ENCODE peak calls at places on chromosome 9, in eight cellular contexts. X is heart left ventricle, V is osteoblast, Z is fibroblast of lung, K is heart right ventricle, R is lung, U is iPS DF 6.9, E is H7. P is an unnamed sample.
A peak's percentile ranks its signal among the peaks of the same experiment; 100 is the strongest.

GRCh38 chr9:108134501-108135128 is 645.0 kb upstream of the KLF4 start:
- DNase-seq in X (no peak), V (no peak), Z (no peak), K (no peak), R (no peak), U (no peak), E (no peak), P (no peak)

GRCh38 chr9:13209498-13209897 is 70.0 kb downstream of the MPDZ start:
- DNase-seq in X (no peak), V (no peak), Z (no peak), K (no peak), R (no peak), U (no peak), E (no peak), P (no peak)

GRCh38 chr9:79189511-79189924 is 382.2 kb upstream of the TLE4 start:
- DNase-seq in X (no peak), V (peak; percentile 67), Z (peak; percentile 53), K (no peak), R (no peak), U (no peak), E (no peak), P (peak; percentile 77)

GRCh38 chr9:94743035-94743954 is 16.8 kb downstream of the AOPEP start:
- DNase-seq in X (no peak), V (no peak), Z (no peak), K (no peak), R (peak; percentile 28), U (no peak), E (no peak), P (no peak)

GRCh38 chr9:135590486-135591079 is 29.0 kb downstream of the PAEP start:
- DNase-seq in X (no peak), V (peak; percentile 68), Z (no peak), K (no peak), R (no peak), U (no peak), E (peak; percentile 50), P (no peak)

GRCh38 chr9:17171309-17172094 is 36.7 kb downstream of the CNTLN start:
- DNase-seq in X (no peak), V (no peak), Z (no peak), K (no peak), R (no peak), U (no peak), E (no peak), P (no peak)

GRCh38 chr9:109560470-109561132 is 62.5 kb upstream of the PTPN3 start:
- DNase-seq in X (no peak), V (no peak), Z (no peak), K (peak; percentile 42), R (no peak), U (no peak), E (peak; percentile 47), P (no peak)

GRCh38 chr9:28155067-28155466 is 581.8 kb upstream of the C9orf72 start:
- DNase-seq in X (no peak), V (no peak), Z (no peak), K (no peak), R (no peak), U (no peak), E (no peak), P (peak; percentile 27)

GRCh38 chr9:134489621-134490380 is 151.8 kb upstream of the COL5A1 start:
- DNase-seq in X (no peak), V (peak; percentile 55), Z (no peak), K (no peak), R (no peak), U (no peak), E (peak; percentile 36), P (no peak)

GRCh38 chr9:117075636-117076035 is 339.2 kb downstream of the ASTN2 start:
- DNase-seq in X (no peak), V (no peak), Z (no peak), K (no peak), R (no peak), U (no peak), E (no peak), P (no peak)

GRCh38 chr9:15244001-15244441 is 63.0 kb downstream of the TTC39B start:
- DNase-seq in X (no peak), V (no peak), Z (peak; percentile 67), K (no peak), R (no peak), U (no peak), E (no peak), P (peak; percentile 30)

GRCh38 chr9:14428781-14429230 is 114.9 kb upstream of the NFIB start:
- DNase-seq in X (peak; percentile 77), V (peak; percentile 85), Z (peak; percentile 84), K (peak; percentile 81), R (peak; percentile 60), U (peak; percentile 76), E (peak; percentile 40), P (peak; percentile 77)

GRCh38 chr9:134440636-134441226 is 114.5 kb downstream of the RXRA start:
- DNase-seq in X (no peak), V (no peak), Z (no peak), K (no peak), R (no peak), U (no peak), E (no peak), P (no peak)

GRCh38 chr9:123757547-123757946 is 172.4 kb downstream of the DENND1A start:
- DNase-seq in X (no peak), V (no peak), Z (no peak), K (no peak), R (no peak), U (no peak), E (no peak), P (no peak)

GRCh38 chr9:99085949-99086948 is 18.7 kb upstream of the TGFBR1 start:
- DNase-seq in X (no peak), V (peak; percentile 92), Z (peak; percentile 70), K (no peak), R (no peak), U (no peak), E (no peak), P (peak; percentile 74)

GRCh38 chr9:123550797-123551196 is 194.8 kb downstream of the CRB2 start:
- DNase-seq in X (no peak), V (no peak), Z (no peak), K (no peak), R (no peak), U (no peak), E (peak; percentile 76), P (no peak)

GRCh38 chr9:42396318-42396717 is 212.9 kb downstream of the SPATA31A6 start:
- DNase-seq in X (no peak), V (no peak), Z (no peak), K (no peak), R (no peak), U (no peak), E (no peak), P (no peak)

GRCh38 chr9:88998506-88998905 is 7.2 kb downstream of the S1PR3 start:
- DNase-seq in X (no peak), V (no peak), Z (peak; percentile 59), K (no peak), R (no peak), U (no peak), E (no peak), P (no peak)

GRCh38 chr9:21153688-21154608 is 12.3 kb upstream of the IFNW1 start:
- DNase-seq in X (no peak), V (peak; percentile 54), Z (peak; percentile 15), K (no peak), R (no peak), U (peak; percentile 27), E (peak; percentile 31), P (peak; percentile 64)

GRCh38 chr9:131838581-131839280 is 98.9 kb upstream of the RAPGEF1 start:
- DNase-seq in X (no peak), V (peak; percentile 35), Z (no peak), K (no peak), R (no peak), U (no peak), E (peak; percentile 82), P (no peak)

GRCh38 chr9:7186175-7186574 is 428.4 kb downstream of the KDM4C start:
- DNase-seq in X (no peak), V (no peak), Z (peak; percentile 34), K (no peak), R (no peak), U (peak; percentile 29), E (peak; percentile 17), P (peak; percentile 29)

GRCh38 chr9:4126996-4127395 is 172.9 kb downstream of the GLIS3 start:
- DNase-seq in X (no peak), V (no peak), Z (no peak), K (no peak), R (no peak), U (no peak), E (no peak), P (no peak)

GRCh38 chr9:71218774-71219173 is 97.4 kb upstream of the TRPM3 start:
- DNase-seq in X (no peak), V (no peak), Z (no peak), K (no peak), R (no peak), U (no peak), E (no peak), P (no peak)

GRCh38 chr9:133199648-133200321 is 9.3 kb downstream of the OBP2B start:
- DNase-seq in X (no peak), V (peak; percentile 76), Z (no peak), K (peak; percentile 32), R (no peak), U (no peak), E (peak; percentile 83), P (no peak)
- H3K4me3 ChIP-seq in X (peak overlapping the region; percentile 54), V (peak overlapping the region; percentile 47), Z (no peak overlapping the region), K (peak overlapping the region; percentile 41), R (peak overlapping the region; percentile 54), U (no peak overlapping the region), E (no peak overlapping the region), P (no peak overlapping the region)

GRCh38 chr9:114374936-114375335 is 12.8 kb downstream of the AKNA start:
- DNase-seq in X (no peak), V (no peak), Z (no peak), K (no peak), R (no peak), U (no peak), E (no peak), P (no peak)

GRCh38 chr9:114377046-114377445 is 10.7 kb downstream of the AKNA start:
- DNase-seq in X (no peak), V (no peak), Z (no peak), K (no peak), R (no peak), U (no peak), E (no peak), P (no peak)

GRCh38 chr9:114376586-114376985 is 11.2 kb downstream of the AKNA start:
- DNase-seq in X (no peak), V (no peak), Z (no peak), K (no peak), R (no peak), U (no peak), E (no peak), P (no peak)

GRCh38 chr9:114373960-114374730 is 13.6 kb downstream of the AKNA start:
- DNase-seq in X (no peak), V (no peak), Z (no peak), K (no peak), R (no peak), U (no peak), E (no peak), P (no peak)

GRCh38 chr9:114375386-114375785 is 12.4 kb downstream of the AKNA start:
- DNase-seq in X (no peak), V (no peak), Z (no peak), K (no peak), R (no peak), U (no peak), E (no peak), P (no peak)
- H3K36me3 ChIP-seq in X (no peaks in the 10 kb centered on the region), V (peaks cover 18% of the 10 kb centered on the region), Z (peaks cover 5% of the 10 kb centered on the region), K (peaks cover 33% of the 10 kb centered on the region), R (no peaks in the 10 kb centered on the region), U (peaks cover 5% of the 10 kb centered on the region), E (no peaks in the 10 kb centered on the region), P (no peaks in the 10 kb centered on the region)

GRCh38 chr9:128770286-128770685 is 1.4 kb downstream of the ZER1 start:
- DNase-seq in X (no peak), V (no peak), Z (no peak), K (no peak), R (no peak), U (no peak), E (no peak), P (no peak)
- H3K4me3 ChIP-seq in X (peak overlapping the region; percentile 83), V (peak overlapping the region; percentile 98), Z (peak overlapping the region; percentile 98), K (no peak overlapping the region), R (no peak overlapping the region), U (no peak overlapping the region), E (no peak overlapping the region), P (no peak overlapping the region)

GRCh38 chr9:92036411-92036746 is 78.8 kb downstream of the SPTLC1 start:
- DNase-seq in X (no peak), V (no peak), Z (no peak), K (no peak), R (no peak), U (no peak), E (no peak), P (no peak)
- H3K36me3 ChIP-seq in X (peaks cover 4% of the 10 kb centered on the region), V (peaks cover 67% of the 10 kb centered on the region), Z (peaks cover 12% of the 10 kb centered on the region), K (peaks cover 84% of the 10 kb centered on the region), R (peaks cover 20% of the 10 kb centered on the region), U (peaks cover 18% of the 10 kb centered on the region), E (peaks cover 19% of the 10 kb centered on the region), P (peaks cover 30% of the 10 kb centered on the region)

P was measured in brain microvascular endothelial cell.